ENCODE peak calls at places on chromosomes 6 and 20, in nine cellular contexts. K is cardiac muscle cell, V is brain microvascular endothelial cell, H is fibroblast of lung, C is H1, B is upper lobe of right lung, Q is mucosa of descending colon, E is MM.1S, P is heart left ventricle. D is an unnamed sample.

GRCh38 chr6:136873733-136874132 is 48.4 kb upstream of the SLC35D3 start:
- DNase-seq in E (no peak), Q (no peak), C (no peak), P (no peak), K (no peak), V (no peak), H (no peak), B (no peak), D (no peak)

GRCh38 chr20:50605136-50605535 is 86.2 kb downstream of the RIPOR3 start:
- DNase-seq in C (no peak), Q (no peak), H (no peak), P (no peak), K (no peak), E (no peak), B (no peak), V (no peak), D (no peak)

GRCh38 chr6:166569206-166569605 is 17.3 kb downstream of the RAMACL start:
- DNase-seq in H (no peak), Q (no peak), V (no peak), K (no peak), P (no peak), C (no peak), B (no peak), E (no peak), D (no peak)

GRCh38 chr6:139145661-139146060 is 10.8 kb downstream of the HECA start:
- DNase-seq in H (no peak), V (no peak), P (no peak), K (no peak), B (no peak), E (no peak), Q (no peak), C (no peak), D (no peak)

GRCh38 chr20:8755340-8756118 is 313.4 kb upstream of the PLCB4 start:
- DNase-seq in H (no peak), B (no peak), Q (no peak), E (no peak), K (no peak), V (no peak), C (no peak), P (no peak), D (no peak)

GRCh38 chr20:20456736-20457135 is 88.8 kb downstream of the INSM1 start:
- DNase-seq in B (no peak), P (no peak), V (no peak), E (no peak), K (no peak), H (no peak), C (no peak), Q (no peak), D (no peak)

GRCh38 chr20:34541264-34541901 is 17.1 kb upstream of the MAP1LC3A start:
- DNase-seq in B (no peak), E (no peak), Q (peak), V (no peak), P (no peak), C (no peak), H (no peak), K (no peak), D (no peak)

GRCh38 chr20:39897058-39897457 is 792.0 kb downstream of the MAFB start:
- DNase-seq in K (no peak), B (no peak), C (no peak), Q (no peak), H (peak), V (peak), P (no peak), E (no peak), D (peak)

GRCh38 chr6:34414999-34415858 is 10.6 kb downstream of the RPS10 start:
- DNase-seq in C (no peak), Q (no peak), E (peak), B (no peak), H (peak), V (peak), P (peak), K (peak), D (peak)

GRCh38 chr20:9294081-9294480 is 220.3 kb upstream of the LAMP5 start:
- DNase-seq in K (no peak), B (no peak), P (no peak), H (peak), Q (no peak), E (no peak), C (no peak), V (peak), D (peak)

GRCh38 chr6:2858678-2859324 is 17.1 kb upstream of the SERPINB1 start:
- DNase-seq in K (no peak), C (no peak), H (no peak), V (no peak), Q (no peak), B (no peak), E (no peak), P (no peak), D (no peak)

GRCh38 chr6:75747985-75748742 is 875 bp upstream of the MYO6 start:
- DNase-seq in E (no peak), K (no peak), B (no peak), C (no peak), Q (no peak), P (no peak), H (no peak), V (no peak), D (no peak)

GRCh38 chr20:64049060-64049886 is at the start of gene SOX18:
- DNase-seq in V (no peak), P (peak), E (no peak), Q (no peak), H (peak), C (no peak), K (peak), B (no peak), D (no peak)

GRCh38 chr6:169188051-169188863 is 65.4 kb downstream of the THBS2 start:
- DNase-seq in H (peak), Q (no peak), B (no peak), E (no peak), V (peak), P (no peak), K (no peak), C (no peak), D (peak)

GRCh38 chr6:124487778-124488431 is 474.3 kb upstream of the RNF217 start:
- DNase-seq in C (no peak), V (peak), E (no peak), K (no peak), Q (no peak), B (no peak), H (peak), P (no peak), D (peak)

GRCh38 chr20:825710-826421 is 7.6 kb upstream of the FAM110A start:
- DNase-seq in V (peak), C (no peak), E (no peak), K (no peak), H (peak), P (no peak), Q (no peak), B (peak), D (no peak)

GRCh38 chr6:105600342-105601293 is 197.7 kb upstream of the PREP start:
- DNase-seq in B (no peak), K (peak), Q (no peak), V (peak), P (no peak), C (no peak), H (peak), E (no peak), D (no peak)

GRCh38 chr6:27825025-27825823 is 87.0 kb downstream of the OR2B2 start:
- DNase-seq in V (no peak), B (no peak), E (peak), H (no peak), C (no peak), Q (no peak), P (no peak), K (no peak), D (no peak)

GRCh38 chr20:17613328-17614175 is 43.7 kb downstream of the DSTN start:
- DNase-seq in E (no peak), C (no peak), K (no peak), Q (peak), H (no peak), P (no peak), V (no peak), B (peak), D (no peak)

GRCh38 chr6:79031821-79032590 is 46.0 kb downstream of the PHIP start:
- DNase-seq in H (peak), C (no peak), V (peak), K (no peak), B (no peak), Q (no peak), P (no peak), E (no peak), D (peak)

GRCh38 chr6:150212745-150213144 is 69.9 kb downstream of the PPP1R14C start:
- DNase-seq in V (no peak), B (no peak), Q (no peak), P (no peak), K (no peak), C (no peak), H (peak), E (no peak), D (no peak)

GRCh38 chr20:17684077-17684888 is 2.2 kb upstream of the RRBP1 start:
- DNase-seq in P (no peak), B (no peak), K (no peak), V (no peak), C (no peak), H (no peak), Q (peak), E (no peak), D (no peak)

GRCh38 chr20:18571578-18571977 is 4.3 kb downstream of the SMIM26 start:
- DNase-seq in E (no peak), Q (no peak), H (no peak), B (no peak), C (no peak), K (no peak), P (no peak), V (no peak), D (no peak)

GRCh38 chr20:5859611-5860010 is 90.7 kb downstream of the TRMT6 start:
- DNase-seq in V (peak), P (no peak), H (peak), C (no peak), B (no peak), Q (no peak), K (no peak), E (no peak), D (no peak)

GRCh38 chr6:128882991-128883571 is at the start of gene LAMA2:
- DNase-seq in B (peak), E (no peak), C (peak), Q (peak), K (peak), P (peak), H (peak), V (peak), D (peak)

GRCh38 chr6:101716810-101717209 is 323.3 kb downstream of the GRIK2 start:
- DNase-seq in B (no peak), Q (no peak), K (no peak), P (no peak), H (no peak), V (no peak), C (no peak), E (no peak), D (no peak)

GRCh38 chr6:149719531-149719930 is 1.6 kb upstream of the LATS1 start:
- DNase-seq in H (no peak), E (no peak), K (no peak), P (no peak), V (no peak), B (no peak), C (no peak), Q (no peak), D (no peak)

GRCh38 chr6:165514621-165515020 is 148.4 kb downstream of the PDE10A start:
- DNase-seq in E (no peak), K (no peak), C (no peak), B (no peak), Q (no peak), H (no peak), P (no peak), V (no peak), D (no peak)

GRCh38 chr20:33589059-33589458 is 73.1 kb upstream of the C20orf144 start:
- DNase-seq in P (no peak), K (no peak), V (no peak), C (no peak), Q (no peak), B (no peak), H (no peak), E (no peak), D (no peak)

GRCh38 chr6:113102761-113103160 is 754.4 kb upstream of the MARCKS start:
- DNase-seq in V (peak), Q (no peak), H (peak), P (no peak), E (no peak), B (no peak), K (no peak), C (no peak), D (no peak)

GRCh38 chr6:139240161-139241010 is 51.4 kb downstream of the TXLNB start:
- DNase-seq in Q (no peak), B (no peak), P (no peak), E (no peak), V (peak), K (no peak), H (peak), C (no peak), D (peak)

GRCh38 chr6:100432136-100432535 is 32.6 kb downstream of the SIM1 start:
- DNase-seq in P (no peak), V (no peak), B (no peak), Q (no peak), H (no peak), K (no peak), C (no peak), E (no peak), D (no peak)

GRCh38 chr6:57075092-57075491 is 14.9 kb upstream of the ZNF451 start:
- DNase-seq in V (no peak), K (no peak), H (no peak), C (no peak), P (no peak), Q (no peak), B (no peak), E (no peak), D (no peak)
- TF ChIP-seq CTCF in V (no peak), K (no peak), H (no peak), C (no peak), P (no peak), Q (no peak), B (no peak), E (peak), D (no peak)

DNA sequence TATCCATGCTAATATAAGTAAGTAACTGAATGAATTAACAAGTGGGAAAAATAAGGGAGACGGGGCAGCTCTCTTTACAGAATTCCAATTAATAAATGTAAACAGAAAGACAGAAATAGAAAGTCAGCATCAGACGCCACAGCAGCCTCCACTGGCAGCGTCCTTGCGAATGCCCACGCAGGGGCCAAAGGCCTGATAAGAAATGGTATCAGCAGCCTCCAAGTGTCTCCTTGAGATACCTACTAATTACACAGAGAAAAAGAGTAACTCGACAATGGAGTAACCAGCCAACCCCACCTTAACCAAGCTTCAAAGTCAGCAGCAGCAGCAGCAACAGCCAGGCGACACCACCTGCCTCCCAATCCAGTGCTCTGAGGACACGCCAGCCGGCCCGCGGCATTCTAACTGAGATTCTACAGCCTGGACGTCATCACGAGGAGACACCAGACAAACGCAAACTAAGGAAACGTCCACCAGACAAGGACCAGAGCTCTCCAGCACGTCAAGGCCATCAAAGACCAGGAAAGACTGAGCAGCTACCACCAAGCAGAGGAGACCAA is 78.8 kb downstream of the TAF4 start:
- DNase-seq in B (no peak), H (no peak), P (peak), E (no peak), Q (peak), V (no peak), K (peak), C (no peak), D (no peak)
- H3K4me3 ChIP-seq in B (no peak), H (no peak), P (no peak), E (no peak), Q (no peak), V (no peak), K (no peak), C (no peak), D (no peak)

GRCh38 chr6:51466427-51466826 is 621.0 kb downstream of the PKHD1 start:
- DNase-seq in B (no peak), P (no peak), E (no peak), V (no peak), Q (no peak), H (no peak), C (no peak), K (no peak), D (no peak)
- TF ChIP-seq CTCF in B (no peak), P (no peak), E (no peak), V (no peak), Q (no peak), H (no peak), C (no peak), K (no peak), D (no peak)

DNA sequence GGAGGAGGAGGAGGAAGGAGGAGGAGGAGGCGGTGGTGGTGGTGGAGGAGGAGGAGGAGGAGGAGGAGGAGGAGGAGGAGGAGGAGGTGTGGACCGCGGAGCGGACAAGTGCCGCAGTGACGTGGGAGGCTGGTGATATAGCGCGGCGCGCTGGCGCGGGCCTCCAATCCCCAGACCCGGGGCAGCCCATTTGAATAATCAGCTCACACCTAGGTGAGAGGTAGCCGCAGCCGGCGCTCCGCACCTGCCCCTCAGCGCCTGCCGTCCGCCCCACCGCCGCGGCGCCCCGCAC is 204 bp upstream of the FOXA2 start:
- DNase-seq in E (no peak), C (peak), K (no peak), H (no peak), V (no peak), Q (peak), B (no peak), P (no peak), D (no peak)
- H3K4me3 ChIP-seq in E (no peak), C (no peak), K (no peak), H (no peak), V (no peak), Q (no peak), B (peak), P (no peak), D (no peak)

GRCh38 chr6:138032571-138032970 is 74.6 kb downstream of the PERP start:
- DNase-seq in C (no peak), K (no peak), V (no peak), E (no peak), P (no peak), H (no peak), Q (no peak), B (no peak), D (no peak)

GRCh38 chr6:138034229-138034628 is 73.0 kb downstream of the PERP start:
- DNase-seq in V (no peak), K (no peak), H (no peak), C (no peak), P (no peak), B (no peak), E (no peak), Q (no peak), D (no peak)

GRCh38 chr6:138036955-138037592 is 70.1 kb downstream of the PERP start:
- DNase-seq in V (no peak), E (no peak), P (no peak), K (no peak), B (no peak), C (no peak), Q (no peak), H (no peak), D (no peak)

GRCh38 chr6:138036111-138036510 is 71.1 kb downstream of the PERP start:
- DNase-seq in E (no peak), B (no peak), K (no peak), C (no peak), P (no peak), V (no peak), Q (peak), H (no peak), D (no peak)

GRCh38 chr6:138035070-138035469 is 72.1 kb downstream of the PERP start:
- DNase-seq in Q (no peak), K (no peak), H (no peak), P (no peak), C (no peak), V (no peak), E (peak), B (no peak), D (no peak)
- TF ChIP-seq CTCF in Q (no peak), K (no peak), H (no peak), P (no peak), C (no peak), V (no peak), E (no peak), B (no peak), D (no peak)

GRCh38 chr6:41528409-41528963 is 17.7 kb upstream of the FOXP4 start:
- DNase-seq in E (no peak), B (no peak), K (no peak), C (no peak), V (no peak), P (no peak), Q (no peak), H (no peak), D (no peak)
- H3K4me3 ChIP-seq in E (no peak), B (no peak), K (no peak), C (no peak), V (no peak), P (no peak), Q (no peak), H (no peak), D (no peak)

GRCh38 chr6:80143312-80143960 is 37.0 kb downstream of the BCKDHB start:
- DNase-seq in V (peak), C (no peak), K (no peak), Q (no peak), H (peak), B (no peak), P (peak), E (no peak), D (peak)
- TF ChIP-seq CTCF in V (no peak), C (no peak), K (no peak), Q (no peak), H (no peak), B (no peak), P (no peak), E (no peak), D (no peak)

D was measured in astrocyte of the cerebellum.